ENCODE peak calls at places on chromosome 2, in four cellular contexts. G is breast epithelium, B is IMR-90, P is body of pancreas. T is an unnamed sample.

GRCh38 chr2:231212329-231212845 is 14.0 kb downstream of the ARMC9 start:
- DNase-seq in G (no peak), B (peak), P (no peak), T (no peak)

GRCh38 chr2:18342901-18343300 is 217.6 kb downstream of the RDH14 start:
- DNase-seq in G (no peak), B (no peak), P (no peak), T (no peak)

GRCh38 chr2:154247503-154247902 is 375.8 kb downstream of the GALNT13 start:
- DNase-seq in G (no peak), B (no peak), P (no peak), T (no peak)

GRCh38 chr2:193461431-193461946 is 1266.8 kb upstream of the TMEFF2 start:
- DNase-seq in G (no peak), B (no peak), P (no peak), T (no peak)

GRCh38 chr2:73993376-73993775 is 8.7 kb downstream of the TET3 start:
- DNase-seq in G (no peak), B (no peak), P (no peak), T (no peak)

GRCh38 chr2:203870481-203870880 is 2.9 kb downstream of the CTLA4 start:
- DNase-seq in G (no peak), B (no peak), P (no peak), T (no peak)

GRCh38 chr2:20093263-20094141 is 42.1 kb upstream of the LAPTM4A start:
- DNase-seq in G (no peak), B (peak), P (peak), T (no peak)

GRCh38 chr2:85770369-85770768 is 16.6 kb downstream of the ATOH8 start:
- DNase-seq in G (no peak), B (peak), P (no peak), T (no peak)

GRCh38 chr2:1081411-1082225 is 131.0 kb downstream of the SNTG2 start:
- DNase-seq in G (no peak), B (peak), P (peak), T (no peak)

GRCh38 chr2:109279243-109279860 is 150.3 kb downstream of the SH3RF3 start:
- DNase-seq in G (no peak), B (peak), P (no peak), T (no peak)

GRCh38 chr2:24971300-24971549 is 530 bp downstream of the DNAJC27 start:
- DNase-seq in G (no peak), B (no peak), P (peak), T (no peak)

GRCh38 chr2:136310797-136311558 is 193.0 kb upstream of the CXCR4 start:
- DNase-seq in G (no peak), B (no peak), P (no peak), T (no peak)

GRCh38 chr2:179177694-179178093 is 86.9 kb downstream of the SESTD1 start:
- DNase-seq in G (no peak), B (no peak), P (no peak), T (no peak)

GRCh38 chr2:215002500-215002899 is 135.9 kb downstream of the ABCA12 start:
- DNase-seq in G (no peak), B (peak), P (peak), T (no peak)

GRCh38 chr2:115910270-115910669 is 1467.8 kb downstream of the DPP10 start:
- DNase-seq in G (no peak), B (no peak), P (no peak), T (no peak)

GRCh38 chr2:195320416-195320973 is 336.5 kb upstream of the SLC39A10 start:
- DNase-seq in G (no peak), B (no peak), P (no peak), T (no peak)

GRCh38 chr2:234290671-234291070 is 206.2 kb downstream of the ARL4C start:
- DNase-seq in G (no peak), B (no peak), P (peak), T (peak)

GRCh38 chr2:46119453-46119852 is 177.8 kb upstream of the EPAS1 start:
- DNase-seq in G (no peak), B (no peak), P (no peak), T (no peak)

GRCh38 chr2:71528221-71528620 is 74.9 kb downstream of the DYSF start:
- DNase-seq in G (no peak), B (no peak), P (no peak), T (no peak)

GRCh38 chr2:152499921-152500320 is 164.9 kb downstream of the FMNL2 start:
- DNase-seq in G (no peak), B (peak), P (peak), T (no peak)

GRCh38 chr2:218291318-218291933 is 877 bp downstream of the TMBIM1 start:
- DNase-seq in G (no peak), B (peak), P (peak), T (no peak)

GRCh38 chr2:12502759-12503158 is 214.0 kb upstream of the TRIB2 start:
- DNase-seq in G (no peak), B (peak), P (no peak), T (no peak)

GRCh38 chr2:184444217-184444616 is 154.1 kb upstream of the ZNF804A start:
- DNase-seq in G (no peak), B (no peak), P (peak), T (no peak)

GRCh38 chr2:188425266-188425665 is 133.6 kb downstream of the GULP1 start:
- DNase-seq in G (no peak), B (peak), P (no peak), T (no peak)

GRCh38 chr2:105674859-105675541 is 69.7 kb upstream of the NCK2 start:
- DNase-seq in G (no peak), B (no peak), P (no peak), T (no peak)

GRCh38 chr2:236680461-236680860 is 110.8 kb downstream of the ACKR3 start:
- DNase-seq in G (no peak), B (no peak), P (no peak), T (no peak)

GRCh38 chr2:37350034-37350433 is 5.6 kb downstream of the QPCT start:
- DNase-seq in G (no peak), B (no peak), P (peak), T (peak)

GRCh38 chr2:17171446-17172049 is 346.7 kb downstream of the RAD51AP2 start:
- DNase-seq in G (no peak), B (peak), P (peak), T (no peak)

GRCh38 chr2:240918258-240919091 is 12.3 kb downstream of the CROCC2 start:
- DNase-seq in G (no peak), B (no peak), P (peak), T (peak)

GRCh38 chr2:54298511-54298910 is 42.5 kb upstream of the TSPYL6 start:
- DNase-seq in G (no peak), B (no peak), P (no peak), T (no peak)
- TF ChIP-seq CTCF in G (no peak), B (no peak), P (no peak), T (no peak)

GRCh38 chr2:134707330-134707676 is 11.5 kb downstream of the TMEM163 start:
- DNase-seq in G (no peak), B (no peak), P (no peak), T (no peak)

GRCh38 chr2:134705861-134706586 is 12.8 kb downstream of the TMEM163 start:
- DNase-seq in G (no peak), B (no peak), P (no peak), T (no peak)

GRCh38 chr2:134706587-134707329 is 12.0 kb downstream of the TMEM163 start:
- DNase-seq in G (peak), B (no peak), P (no peak), T (no peak)

GRCh38 chr2:134700730-134701129 is 18.1 kb downstream of the TMEM163 start:
- DNase-seq in G (no peak), B (no peak), P (no peak), T (no peak)

GRCh38 chr2:134704173-134704572 is 14.6 kb downstream of the TMEM163 start:
- DNase-seq in G (no peak), B (no peak), P (no peak), T (no peak)
- TF ChIP-seq CTCF in G (no peak), B (no peak), P (peak), T (no peak)

GRCh38 chr2:142170847-142171246 is 40.0 kb upstream of the LRP1B start:
- DNase-seq in G (no peak), B (no peak), P (no peak), T (no peak)

DNA sequence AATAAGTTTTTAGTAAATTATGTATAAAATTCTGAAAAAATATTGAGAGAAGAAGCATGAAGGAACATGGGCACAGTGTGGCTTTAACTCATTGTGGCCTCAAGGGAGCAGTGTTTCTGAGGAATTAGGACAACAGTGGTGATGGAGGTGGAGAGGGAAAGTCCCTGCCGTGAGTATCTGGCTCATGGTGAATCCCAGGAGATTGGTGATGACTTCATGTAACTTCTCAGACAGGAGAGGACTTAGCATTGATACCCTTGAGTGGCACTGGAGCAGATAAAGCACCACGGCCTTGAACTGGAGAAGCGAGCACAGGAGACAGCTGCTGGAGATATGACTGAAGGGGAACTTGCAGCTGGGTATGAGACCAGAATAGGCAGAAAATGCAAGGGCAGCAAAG is 35.0 kb upstream of the LRP1B start:
- DNase-seq in G (no peak), B (peak), P (peak), T (no peak)
- TF ChIP-seq CTCF in G (no peak), B (peak), P (peak), T (no peak)

GRCh38 chr2:229027353-229028115 is 243.6 kb downstream of the PID1 start:
- DNase-seq in G (no peak), B (no peak), P (no peak), T (no peak)

DNA sequence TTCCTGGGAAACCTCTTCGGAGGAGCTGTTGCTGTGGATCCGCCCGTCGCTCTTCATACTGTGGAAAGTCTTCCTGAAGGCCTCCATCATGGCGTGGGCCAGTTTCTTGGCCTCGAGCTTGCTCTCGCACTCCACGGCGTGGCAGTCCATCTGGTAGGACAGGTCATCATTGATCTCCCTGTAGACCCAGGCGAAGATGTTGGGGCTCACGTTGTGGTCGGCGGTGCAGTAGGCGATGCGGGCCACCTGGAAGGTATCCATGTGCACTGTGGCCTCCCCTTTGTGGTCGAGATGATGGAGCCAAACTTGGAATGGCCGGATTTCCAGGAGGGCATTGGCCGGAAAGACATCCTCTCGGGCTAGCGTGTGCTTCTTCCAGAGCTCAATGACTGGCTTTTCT is 245.4 kb downstream of the PID1 start:
- DNase-seq in G (no peak), B (no peak), P (no peak), T (no peak)
- TF ChIP-seq CTCF in G (no peak), B (no peak), P (no peak), T (no peak)

T was measured in activated B cell treated with CpG ODN at 0.5 μM for 24 hours.